ENCODE peak calls at places on chromosomes 5 and 9, in six cellular contexts. U, L, W, Z, V and F are unnamed samples.

GRCh38 chr5:122996102-122996501 is 40.4 kb downstream of the PPIC start:
- DNase-seq in U (no peak), L (no peak), W (no peak), Z (no peak), V (no peak), F (no peak)

GRCh38 chr9:136718463-136719211 is 6.3 kb downstream of the DIPK1B start:
- DNase-seq in U (no peak), L (no peak), W (no peak), Z (no peak), V (no peak), F (no peak)

GRCh38 chr9:133119039-133119438 is 2.0 kb downstream of the RALGDS start:
- DNase-seq in U (no peak), L (no peak), W (no peak), Z (no peak), V (no peak), F (no peak)

GRCh38 chr9:74765572-74765971 is 122.1 kb downstream of the TRPM6 start:
- DNase-seq in U (no peak), L (no peak), W (no peak), Z (no peak), V (no peak), F (no peak)

GRCh38 chr9:87002517-87002916 is 55.2 kb upstream of the GAS1 start:
- DNase-seq in U (no peak), L (no peak), W (no peak), Z (no peak), V (no peak), F (no peak)

GRCh38 chr9:7907636-7908195 is 108.1 kb upstream of the DMAC1 start:
- DNase-seq in U (no peak), L (no peak), W (no peak), Z (no peak), V (no peak), F (no peak)

GRCh38 chr9:83327750-83328622 is 210.2 kb downstream of the FRMD3 start:
- DNase-seq in U (no peak), L (no peak), W (no peak), Z (no peak), V (no peak), F (no peak)

GRCh38 chr5:16552666-16553343 is 64.0 kb downstream of the RETREG1 start:
- DNase-seq in U (peak), L (peak), W (peak), Z (peak), V (peak), F (peak)

GRCh38 chr5:147645172-147645571 is 135.3 kb upstream of the DPYSL3 start:
- DNase-seq in U (no peak), L (no peak), W (no peak), Z (no peak), V (no peak), F (no peak)

GRCh38 chr5:42870882-42871418 is 59.3 kb upstream of the SELENOP start:
- DNase-seq in U (no peak), L (no peak), W (no peak), Z (no peak), V (no peak), F (no peak)

GRCh38 chr5:61651202-61651601 is 319.1 kb downstream of the ZSWIM6 start:
- DNase-seq in U (no peak), L (no peak), W (no peak), Z (no peak), V (no peak), F (no peak)

GRCh38 chr5:130141689-130142320 is 237.5 kb downstream of the CHSY3 start:
- DNase-seq in U (peak), L (peak), W (no peak), Z (peak), V (no peak), F (no peak)

GRCh38 chr5:109694451-109694891 is 4.7 kb downstream of the MAN2A1 start:
- DNase-seq in U (no peak), L (no peak), W (peak), Z (peak), V (no peak), F (no peak)

GRCh38 chr9:123392802-123393201 is 36.8 kb downstream of the CRB2 start:
- DNase-seq in U (no peak), L (no peak), W (no peak), Z (no peak), V (no peak), F (no peak)

GRCh38 chr9:122213589-122214413 is 15.0 kb downstream of the LHX6 start:
- DNase-seq in U (peak), L (peak), W (no peak), Z (peak), V (peak), F (peak)

GRCh38 chr5:137442660-137443059 is 56.5 kb downstream of the SPOCK1 start:
- DNase-seq in U (no peak), L (no peak), W (no peak), Z (no peak), V (no peak), F (no peak)

GRCh38 chr5:61625682-61626620 is 293.9 kb downstream of the ZSWIM6 start:
- DNase-seq in U (peak), L (peak), W (peak), Z (peak), V (no peak), F (peak)

GRCh38 chr9:91949293-91949945 is 609 bp downstream of the ROR2 start:
- DNase-seq in U (peak), L (peak), W (no peak), Z (no peak), V (no peak), F (peak)

GRCh38 chr9:132579427-132579798 is 3.0 kb upstream of the BARHL1 start:
- DNase-seq in U (no peak), L (no peak), W (no peak), Z (no peak), V (no peak), F (no peak)

GRCh38 chr9:136361757-136362449 is 1.6 kb downstream of the DNLZ start:
- DNase-seq in U (no peak), L (no peak), W (peak), Z (no peak), V (no peak), F (no peak)

GRCh38 chr9:94872921-94873511 is 146.5 kb downstream of the AOPEP start:
- DNase-seq in U (no peak), L (no peak), W (no peak), Z (no peak), V (no peak), F (no peak)
- H3K27ac ChIP-seq in U (no peak), L (no peak), W (no peak), Z (peak), V (no peak), F (no peak)

DNA sequence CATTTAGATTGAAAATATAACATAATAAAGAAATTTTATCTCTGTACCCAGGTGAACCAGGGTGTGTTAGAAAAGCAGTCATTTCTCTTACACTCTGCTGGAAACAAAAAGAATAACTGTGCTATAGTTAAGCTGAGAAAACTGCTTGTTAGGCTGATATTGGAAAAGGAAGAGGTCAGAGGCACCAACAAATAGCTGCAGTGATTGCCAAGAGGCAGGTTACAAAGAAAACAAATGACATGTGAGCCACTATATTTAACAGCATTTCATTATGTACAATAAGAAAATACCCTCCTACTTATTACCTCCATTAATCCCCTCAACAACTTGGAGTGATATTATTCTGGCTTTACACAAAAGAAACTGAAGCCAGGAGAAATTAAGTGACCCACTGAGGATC is 607.9 kb upstream of the TLE4 start:
- DNase-seq in U (no peak), L (no peak), W (no peak), Z (no peak), V (no peak), F (no peak)
- H2AFZ ChIP-seq in U (no peak), L (no peak), W (no peak), Z (no peak), V (peak), F (no peak)

DNA sequence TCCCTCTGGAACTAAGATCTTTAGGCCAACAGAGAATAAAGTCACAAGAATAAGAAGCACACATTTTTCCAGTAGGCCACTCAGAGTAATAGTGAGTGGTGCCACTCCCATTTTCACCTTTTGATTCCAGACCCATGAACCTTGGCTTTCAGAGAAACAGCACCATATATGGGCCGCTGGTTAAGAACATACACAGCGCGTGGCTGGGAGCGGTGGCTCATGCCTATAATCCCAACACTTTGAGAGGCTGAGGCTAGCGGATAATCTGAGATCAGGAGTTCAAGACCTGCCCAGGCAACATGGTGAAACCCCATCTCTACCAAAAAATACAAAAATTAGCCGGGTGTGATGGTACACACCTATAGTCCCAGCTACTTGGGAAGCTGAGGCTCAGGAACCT is 15.6 kb upstream of the PTGES start:
- DNase-seq in U (no peak), L (no peak), W (no peak), Z (no peak), V (no peak), F (no peak)
- H3K4me2 ChIP-seq in U (no peak), L (no peak), W (no peak), Z (no peak), V (no peak), F (no peak)

DNA sequence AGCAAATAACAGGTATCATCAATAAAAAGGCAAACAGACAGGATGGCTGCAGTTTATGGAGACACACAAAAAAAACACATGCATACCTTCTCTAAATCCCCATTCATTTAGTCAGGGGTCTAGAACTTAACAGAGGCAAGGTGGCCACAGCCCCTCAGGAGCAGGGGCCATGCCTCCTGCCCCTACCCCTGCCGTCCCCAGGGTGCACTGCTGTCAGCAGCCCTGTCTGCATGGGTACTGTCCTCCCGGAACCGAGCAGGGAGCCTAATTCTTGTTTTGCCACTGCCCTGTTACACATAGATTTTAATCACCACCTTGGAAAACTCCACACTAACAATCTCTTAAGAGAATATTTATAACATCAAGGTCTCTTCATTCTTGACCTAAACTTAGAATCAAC is 39.0 kb downstream of the ADAMTS12 start:
- DNase-seq in U (no peak), L (no peak), W (no peak), Z (no peak), V (no peak), F (no peak)
- H3K27ac ChIP-seq in U (no peak), L (no peak), W (no peak), Z (peak), V (no peak), F (no peak)

DNA sequence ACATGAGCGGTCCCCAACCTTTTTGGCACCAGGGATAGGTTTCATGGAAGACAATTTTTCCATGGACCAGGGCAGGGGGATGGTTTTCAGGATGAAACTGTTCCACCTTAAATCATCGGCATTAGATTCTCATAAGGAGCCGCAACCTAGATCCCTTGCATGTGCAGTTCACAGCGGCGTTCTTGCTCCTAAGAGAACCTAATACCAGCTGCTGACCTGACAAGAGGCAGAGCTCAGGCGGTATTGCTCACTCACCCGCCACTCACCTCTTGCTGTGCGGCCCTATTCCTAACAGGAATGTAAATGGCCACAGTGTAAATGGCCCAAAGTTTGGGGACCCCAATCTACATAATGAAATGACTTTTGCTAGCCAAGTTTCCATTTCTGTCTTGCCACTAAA is 3.1 kb upstream of the PLIN2 start:
- DNase-seq in U (peak), L (peak), W (no peak), Z (no peak), V (no peak), F (no peak)
- H2AFZ ChIP-seq in U (no peak), L (peak), W (peak), Z (no peak), V (no peak), F (peak)

DNA sequence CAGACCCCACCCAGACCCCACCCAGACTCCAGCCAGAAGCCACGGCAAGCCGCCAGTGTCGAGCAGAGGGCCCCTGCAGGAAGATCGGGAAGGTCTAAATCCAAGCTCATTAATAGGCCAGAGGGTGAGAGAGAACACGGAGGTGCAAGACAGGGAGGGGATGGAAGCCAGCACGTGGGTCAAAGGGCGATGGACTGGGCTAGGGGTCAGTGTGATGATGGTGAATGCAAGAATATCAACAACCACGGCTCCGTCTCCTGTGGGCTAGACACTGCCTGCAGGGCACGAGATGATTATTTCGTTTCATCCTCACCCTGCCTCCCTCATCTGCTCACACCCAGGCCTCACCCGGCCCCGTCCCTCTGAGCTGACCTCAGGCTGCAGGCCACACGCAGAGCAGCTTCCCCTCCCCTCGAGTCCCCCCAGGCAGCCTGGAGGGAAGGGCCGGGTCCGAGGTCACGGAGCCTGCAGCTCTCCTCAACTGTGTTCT is 122.0 kb downstream of the COL23A1 start:
- DNase-seq in U (no peak), L (no peak), W (no peak), Z (no peak), V (no peak), F (no peak)
- H3K4me2 ChIP-seq in U (no peak), L (no peak), W (peak), Z (no peak), V (no peak), F (no peak)

GRCh38 chr5:76403963-76404693 is 1.0 kb downstream of the IQGAP2 start:
- DNase-seq in U (peak), L (peak), W (no peak), Z (no peak), V (no peak), F (peak)
- H3K27ac ChIP-seq in U (no peak), L (no peak), W (no peak), Z (no peak), V (no peak), F (no peak)

GRCh38 chr5:160604484-160604883 is 182.8 kb downstream of the PTTG1 start:
- DNase-seq in U (no peak), L (no peak), W (no peak), Z (no peak), V (no peak), F (no peak)

GRCh38 chr5:160605266-160605665 is 183.6 kb downstream of the PTTG1 start:
- DNase-seq in U (no peak), L (no peak), W (no peak), Z (no peak), V (no peak), F (no peak)

GRCh38 chr5:160601045-160601444 is 179.4 kb downstream of the PTTG1 start:
- DNase-seq in U (no peak), L (no peak), W (no peak), Z (no peak), V (no peak), F (no peak)

DNA sequence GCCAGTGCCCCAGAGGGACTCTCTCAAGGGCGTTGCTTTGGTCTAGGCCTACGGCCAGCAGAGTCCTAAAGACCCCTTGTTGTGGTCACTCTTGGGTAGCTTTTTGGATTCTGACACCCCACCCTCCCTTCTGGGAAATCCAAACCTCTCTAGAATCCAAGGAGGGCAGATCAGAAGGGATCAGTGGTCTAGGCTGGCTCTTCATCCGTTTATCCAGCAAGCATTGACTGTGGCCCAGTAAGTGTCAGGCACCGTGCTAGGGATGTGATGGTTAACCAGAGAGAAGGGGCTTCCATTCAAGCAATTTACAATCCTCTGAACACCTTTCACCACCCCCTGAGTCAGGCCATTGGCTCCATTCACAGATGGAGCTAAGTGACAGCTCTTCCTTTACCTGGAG is 181.1 kb downstream of the PTTG1 start:
- DNase-seq in U (no peak), L (no peak), W (no peak), Z (no peak), V (no peak), F (no peak)
- H2AFZ ChIP-seq in U (no peak), L (no peak), W (no peak), Z (no peak), V (no peak), F (no peak)

GRCh38 chr5:102668220-102668930 is 86.7 kb upstream of the PAM start:
- DNase-seq in U (no peak), L (peak), W (no peak), Z (no peak), V (no peak), F (no peak)
- H3K4me2 ChIP-seq in U (peak), L (peak), W (no peak), Z (peak), V (no peak), F (no peak)